ENCODE peak calls at places on chromosome 4, in nine cellular contexts. One of them, this sample, is unnamed.

GRCh38 chr4:174181827-174182226 is 101.6 kb downstream of the FBXO8 start:
- DNase-seq in IMR-90: no peak
- DNase-seq in spleen: no peak
- DNase-seq in neural progenitor cell: no peak
- DNase-seq in tibial artery: no peak
- DNase-seq in upper lobe of left lung: no peak
- DNase-seq in brain microvascular endothelial cell: no peak
- DNase-seq in CD8-positive, alpha-beta T cell: no peak
- DNase-seq in body of pancreas: no peak
- DNase-seq in this sample: no peak

GRCh38 chr4:7755529-7755928 is 184.1 kb downstream of the AFAP1 start:
- DNase-seq in upper lobe of left lung: no peak
- DNase-seq in CD8-positive, alpha-beta T cell: no peak
- DNase-seq in tibial artery: no peak
- DNase-seq in neural progenitor cell: no peak
- DNase-seq in spleen: peak
- DNase-seq in body of pancreas: no peak
- DNase-seq in brain microvascular endothelial cell: no peak
- DNase-seq in IMR-90: no peak
- DNase-seq in this sample: no peak

GRCh38 chr4:105624530-105624929 is 72.1 kb downstream of the ARHGEF38 start:
- DNase-seq in upper lobe of left lung: peak
- DNase-seq in IMR-90: peak
- DNase-seq in spleen: no peak
- DNase-seq in neural progenitor cell: no peak
- DNase-seq in body of pancreas: peak
- DNase-seq in tibial artery: no peak
- DNase-seq in CD8-positive, alpha-beta T cell: no peak
- DNase-seq in brain microvascular endothelial cell: peak
- DNase-seq in this sample: peak

GRCh38 chr4:26878729-26879415 is 18.2 kb downstream of the STIM2 start:
- DNase-seq in brain microvascular endothelial cell: no peak
- DNase-seq in CD8-positive, alpha-beta T cell: no peak
- DNase-seq in IMR-90: peak
- DNase-seq in body of pancreas: no peak
- DNase-seq in tibial artery: no peak
- DNase-seq in upper lobe of left lung: no peak
- DNase-seq in neural progenitor cell: no peak
- DNase-seq in spleen: no peak
- DNase-seq in this sample: no peak

GRCh38 chr4:127196656-127197352 is 436.0 kb upstream of the INTU start:
- DNase-seq in CD8-positive, alpha-beta T cell: no peak
- DNase-seq in tibial artery: no peak
- DNase-seq in IMR-90: no peak
- DNase-seq in body of pancreas: no peak
- DNase-seq in neural progenitor cell: no peak
- DNase-seq in spleen: no peak
- DNase-seq in brain microvascular endothelial cell: no peak
- DNase-seq in upper lobe of left lung: no peak
- DNase-seq in this sample: no peak

GRCh38 chr4:8403981-8404380 is 36.5 kb downstream of the ACOX3 start:
- DNase-seq in body of pancreas: no peak
- DNase-seq in tibial artery: no peak
- DNase-seq in neural progenitor cell: no peak
- DNase-seq in brain microvascular endothelial cell: no peak
- DNase-seq in upper lobe of left lung: no peak
- DNase-seq in IMR-90: no peak
- DNase-seq in spleen: peak
- DNase-seq in CD8-positive, alpha-beta T cell: no peak
- DNase-seq in this sample: peak

GRCh38 chr4:108730579-108730978 is 32.3 kb downstream of the ETNPPL start:
- DNase-seq in brain microvascular endothelial cell: no peak
- DNase-seq in upper lobe of left lung: no peak
- DNase-seq in body of pancreas: no peak
- DNase-seq in tibial artery: no peak
- DNase-seq in IMR-90: no peak
- DNase-seq in neural progenitor cell: no peak
- DNase-seq in spleen: no peak
- DNase-seq in CD8-positive, alpha-beta T cell: no peak
- DNase-seq in this sample: no peak

GRCh38 chr4:182938213-182938645 is 21.0 kb upstream of the DCTD start:
- DNase-seq in spleen: peak
- DNase-seq in tibial artery: peak
- DNase-seq in IMR-90: peak
- DNase-seq in brain microvascular endothelial cell: no peak
- DNase-seq in CD8-positive, alpha-beta T cell: peak
- DNase-seq in upper lobe of left lung: peak
- DNase-seq in body of pancreas: peak
- DNase-seq in neural progenitor cell: peak
- DNase-seq in this sample: peak

GRCh38 chr4:24979554-24979953 is 51.2 kb downstream of the LGI2 start:
- DNase-seq in CD8-positive, alpha-beta T cell: no peak
- DNase-seq in neural progenitor cell: no peak
- DNase-seq in IMR-90: no peak
- DNase-seq in spleen: no peak
- DNase-seq in body of pancreas: peak
- DNase-seq in upper lobe of left lung: peak
- DNase-seq in tibial artery: peak
- DNase-seq in brain microvascular endothelial cell: no peak
- DNase-seq in this sample: no peak

GRCh38 chr4:121822796-121823504 is 733 bp downstream of the CCNA2 start:
- DNase-seq in CD8-positive, alpha-beta T cell: no peak
- DNase-seq in IMR-90: no peak
- DNase-seq in neural progenitor cell: peak
- DNase-seq in tibial artery: peak
- DNase-seq in spleen: no peak
- DNase-seq in brain microvascular endothelial cell: peak
- DNase-seq in upper lobe of left lung: peak
- DNase-seq in body of pancreas: peak
- DNase-seq in this sample: no peak

GRCh38 chr4:110071466-110071865 is 126.9 kb downstream of the ELOVL6 start:
- DNase-seq in spleen: no peak
- DNase-seq in CD8-positive, alpha-beta T cell: no peak
- DNase-seq in upper lobe of left lung: peak
- DNase-seq in neural progenitor cell: peak
- DNase-seq in tibial artery: no peak
- DNase-seq in body of pancreas: no peak
- DNase-seq in IMR-90: no peak
- DNase-seq in brain microvascular endothelial cell: no peak
- DNase-seq in this sample: no peak

GRCh38 chr4:23814606-23815005 is 75.2 kb downstream of the PPARGC1A start:
- DNase-seq in tibial artery: no peak
- DNase-seq in upper lobe of left lung: no peak
- DNase-seq in spleen: no peak
- DNase-seq in body of pancreas: no peak
- DNase-seq in neural progenitor cell: no peak
- DNase-seq in IMR-90: no peak
- DNase-seq in CD8-positive, alpha-beta T cell: no peak
- DNase-seq in brain microvascular endothelial cell: no peak
- DNase-seq in this sample: no peak

GRCh38 chr4:80918004-80918403 is 112.5 kb upstream of the BMP3 start:
- DNase-seq in neural progenitor cell: no peak
- DNase-seq in tibial artery: no peak
- DNase-seq in spleen: no peak
- DNase-seq in IMR-90: peak
- DNase-seq in body of pancreas: no peak
- DNase-seq in brain microvascular endothelial cell: no peak
- DNase-seq in upper lobe of left lung: no peak
- DNase-seq in CD8-positive, alpha-beta T cell: no peak
- DNase-seq in this sample: no peak

GRCh38 chr4:147765121-147765521 is 33.2 kb downstream of the ARHGAP10 start:
- DNase-seq in neural progenitor cell: no peak
- DNase-seq in body of pancreas: no peak
- DNase-seq in CD8-positive, alpha-beta T cell: no peak
- DNase-seq in tibial artery: no peak
- DNase-seq in spleen: no peak
- DNase-seq in IMR-90: no peak
- DNase-seq in brain microvascular endothelial cell: no peak
- DNase-seq in upper lobe of left lung: no peak
- DNase-seq in this sample: no peak

GRCh38 chr4:166980419-166980818 is 253.9 kb downstream of the SPOCK3 start:
- DNase-seq in upper lobe of left lung: no peak
- DNase-seq in body of pancreas: no peak
- DNase-seq in neural progenitor cell: no peak
- DNase-seq in brain microvascular endothelial cell: no peak
- DNase-seq in tibial artery: no peak
- DNase-seq in spleen: no peak
- DNase-seq in CD8-positive, alpha-beta T cell: no peak
- DNase-seq in IMR-90: no peak
- DNase-seq in this sample: no peak

GRCh38 chr4:177505171-177505615 is 63.0 kb upstream of the AGA start:
- DNase-seq in brain microvascular endothelial cell: no peak
- DNase-seq in neural progenitor cell: no peak
- DNase-seq in upper lobe of left lung: no peak
- DNase-seq in tibial artery: no peak
- DNase-seq in body of pancreas: no peak
- DNase-seq in IMR-90: no peak
- DNase-seq in spleen: no peak
- DNase-seq in CD8-positive, alpha-beta T cell: no peak
- DNase-seq in this sample: no peak

GRCh38 chr4:180059216-180059881 is 2183.9 kb upstream of the TENM3 start:
- DNase-seq in neural progenitor cell: peak
- DNase-seq in brain microvascular endothelial cell: no peak
- DNase-seq in CD8-positive, alpha-beta T cell: no peak
- DNase-seq in spleen: peak
- DNase-seq in IMR-90: no peak
- DNase-seq in body of pancreas: peak
- DNase-seq in upper lobe of left lung: no peak
- DNase-seq in tibial artery: no peak
- DNase-seq in this sample: no peak

GRCh38 chr4:141311805-141312204 is 91.1 kb downstream of the ZNF330 start:
- DNase-seq in neural progenitor cell: no peak
- DNase-seq in tibial artery: no peak
- DNase-seq in body of pancreas: no peak
- DNase-seq in IMR-90: no peak
- DNase-seq in spleen: no peak
- DNase-seq in CD8-positive, alpha-beta T cell: no peak
- DNase-seq in upper lobe of left lung: peak
- DNase-seq in brain microvascular endothelial cell: no peak
- DNase-seq in this sample: no peak

GRCh38 chr4:138049350-138049749 is 192.8 kb downstream of the SLC7A11 start:
- DNase-seq in IMR-90: no peak
- DNase-seq in upper lobe of left lung: no peak
- DNase-seq in spleen: no peak
- DNase-seq in brain microvascular endothelial cell: no peak
- DNase-seq in neural progenitor cell: no peak
- DNase-seq in CD8-positive, alpha-beta T cell: no peak
- DNase-seq in tibial artery: no peak
- DNase-seq in body of pancreas: no peak
- DNase-seq in this sample: no peak
- H3K27ac ChIP-seq in IMR-90: no peak
- H3K27ac ChIP-seq in upper lobe of left lung: no peak
- H3K27ac ChIP-seq in spleen: no peak
- H3K27ac ChIP-seq in brain microvascular endothelial cell: no peak
- H3K27ac ChIP-seq in neural progenitor cell: no peak
- H3K27ac ChIP-seq in CD8-positive, alpha-beta T cell: no peak
- H3K27ac ChIP-seq in tibial artery: no peak
- H3K27ac ChIP-seq in body of pancreas: no peak
- H3K27ac ChIP-seq in this sample: no peak

GRCh38 chr4:150961566-150961965 is 53.5 kb downstream of the LRBA start:
- DNase-seq in IMR-90: no peak
- DNase-seq in spleen: no peak
- DNase-seq in brain microvascular endothelial cell: no peak
- DNase-seq in CD8-positive, alpha-beta T cell: no peak
- DNase-seq in neural progenitor cell: no peak
- DNase-seq in upper lobe of left lung: no peak
- DNase-seq in tibial artery: no peak
- DNase-seq in body of pancreas: no peak
- DNase-seq in this sample: no peak

GRCh38 chr4:150960818-150961217 is 54.3 kb downstream of the LRBA start:
- DNase-seq in neural progenitor cell: peak
- DNase-seq in upper lobe of left lung: peak
- DNase-seq in spleen: no peak
- DNase-seq in CD8-positive, alpha-beta T cell: peak
- DNase-seq in tibial artery: no peak
- DNase-seq in brain microvascular endothelial cell: peak
- DNase-seq in body of pancreas: no peak
- DNase-seq in IMR-90: no peak
- DNase-seq in this sample: no peak

GRCh38 chr4:150962245-150962644 is 52.8 kb downstream of the LRBA start:
- DNase-seq in brain microvascular endothelial cell: no peak
- DNase-seq in tibial artery: no peak
- DNase-seq in upper lobe of left lung: peak
- DNase-seq in neural progenitor cell: no peak
- DNase-seq in IMR-90: peak
- DNase-seq in body of pancreas: no peak
- DNase-seq in spleen: no peak
- DNase-seq in CD8-positive, alpha-beta T cell: no peak
- DNase-seq in this sample: no peak

GRCh38 chr4:150964754-150965153 is 50.3 kb downstream of the LRBA start:
- DNase-seq in spleen: no peak
- DNase-seq in IMR-90: no peak
- DNase-seq in brain microvascular endothelial cell: no peak
- DNase-seq in upper lobe of left lung: no peak
- DNase-seq in tibial artery: no peak
- DNase-seq in neural progenitor cell: no peak
- DNase-seq in CD8-positive, alpha-beta T cell: no peak
- DNase-seq in body of pancreas: no peak
- DNase-seq in this sample: no peak

GRCh38 chr4:150960079-150960478 is 55.0 kb downstream of the LRBA start:
- DNase-seq in tibial artery: no peak
- DNase-seq in neural progenitor cell: peak
- DNase-seq in IMR-90: peak
- DNase-seq in brain microvascular endothelial cell: peak
- DNase-seq in body of pancreas: no peak
- DNase-seq in CD8-positive, alpha-beta T cell: no peak
- DNase-seq in upper lobe of left lung: no peak
- DNase-seq in spleen: no peak
- DNase-seq in this sample: no peak
- TF ChIP-seq CTCF in tibial artery: peak
- TF ChIP-seq CTCF in neural progenitor cell: peak
- TF ChIP-seq CTCF in IMR-90: peak
- TF ChIP-seq CTCF in brain microvascular endothelial cell: peak
- TF ChIP-seq CTCF in body of pancreas: peak
- TF ChIP-seq CTCF in CD8-positive, alpha-beta T cell: no peak
- TF ChIP-seq CTCF in upper lobe of left lung: peak
- TF ChIP-seq CTCF in spleen: no peak
- TF ChIP-seq CTCF in this sample: peak

DNA sequence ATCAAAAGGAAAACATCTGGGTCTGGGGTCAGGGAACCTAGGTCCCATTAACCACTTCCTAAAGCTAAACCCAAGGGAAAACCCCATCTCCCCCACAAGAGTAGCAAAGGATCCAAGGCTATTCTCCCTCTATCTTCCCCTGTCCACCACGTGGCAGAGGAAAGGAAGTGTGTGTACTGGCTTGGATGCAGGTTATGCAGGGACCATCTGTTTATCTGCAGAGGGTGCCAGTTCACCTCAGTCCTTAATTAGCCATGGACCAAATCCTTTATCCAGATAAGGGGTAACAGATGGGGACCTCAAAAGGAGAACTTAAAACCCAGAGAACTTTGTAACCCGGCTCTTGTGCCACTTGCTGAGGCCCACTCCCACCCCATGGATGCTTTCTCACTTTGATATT is 135.3 kb downstream of the ZNF518B start:
- DNase-seq in body of pancreas: no peak
- DNase-seq in tibial artery: no peak
- DNase-seq in IMR-90: no peak
- DNase-seq in CD8-positive, alpha-beta T cell: no peak
- DNase-seq in neural progenitor cell: no peak
- DNase-seq in brain microvascular endothelial cell: no peak
- DNase-seq in upper lobe of left lung: no peak
- DNase-seq in spleen: no peak
- DNase-seq in this sample: no peak
- H3K27ac ChIP-seq in body of pancreas: no peak
- H3K27ac ChIP-seq in tibial artery: no peak
- H3K27ac ChIP-seq in IMR-90: no peak
- H3K27ac ChIP-seq in CD8-positive, alpha-beta T cell: no peak
- H3K27ac ChIP-seq in neural progenitor cell: no peak
- H3K27ac ChIP-seq in brain microvascular endothelial cell: no peak
- H3K27ac ChIP-seq in upper lobe of left lung: no peak
- H3K27ac ChIP-seq in spleen: no peak
- H3K27ac ChIP-seq in this sample: no peak

GRCh38 chr4:160772668-160773067 is 1391.1 kb downstream of the FSTL5 start:
- DNase-seq in upper lobe of left lung: no peak
- DNase-seq in spleen: no peak
- DNase-seq in IMR-90: no peak
- DNase-seq in CD8-positive, alpha-beta T cell: no peak
- DNase-seq in neural progenitor cell: no peak
- DNase-seq in brain microvascular endothelial cell: peak
- DNase-seq in body of pancreas: no peak
- DNase-seq in tibial artery: no peak
- DNase-seq in this sample: peak
- TF ChIP-seq CTCF in upper lobe of left lung: no peak
- TF ChIP-seq CTCF in spleen: no peak
- TF ChIP-seq CTCF in IMR-90: no peak
- TF ChIP-seq CTCF in CD8-positive, alpha-beta T cell: no peak
- TF ChIP-seq CTCF in neural progenitor cell: no peak
- TF ChIP-seq CTCF in brain microvascular endothelial cell: no peak
- TF ChIP-seq CTCF in body of pancreas: no peak
- TF ChIP-seq CTCF in tibial artery: no peak
- TF ChIP-seq CTCF in this sample: no peak

This sample was measured in dorsolateral prefrontal cortex.